ENCODE peak calls at places on chromosomes 12 and 14, in five cellular contexts. U, H, C, Z and F are unnamed samples.

GRCh38 chr14:70425349-70425748 is 8.5 kb upstream of the SYNJ2BP start:
- DNase-seq in C (no peak), Z (no peak), H (no peak), U (no peak), F (no peak)

GRCh38 chr14:76926521-76927251 is 100.5 kb downstream of the LRRC74A start:
- DNase-seq in Z (no peak), U (no peak), H (no peak), C (peak; percentile 66), F (peak; percentile 45)

GRCh38 chr12:112347521-112347920 is 34.7 kb downstream of the HECTD4 start:
- DNase-seq in H (no peak), Z (no peak), U (no peak), C (no peak), F (no peak)

GRCh38 chr12:45930369-45930768 is 60.0 kb downstream of the SCAF11 start:
- DNase-seq in C (no peak), Z (no peak), U (no peak), H (no peak), F (no peak)

GRCh38 chr14:104099096-104100041 is 13.9 kb downstream of the ASPG start:
- DNase-seq in Z (no peak), C (no peak), H (no peak), U (no peak), F (no peak)

GRCh38 chr14:23910081-23910875 is 43.3 kb upstream of the DHRS4 start:
- DNase-seq in U (no peak), Z (peak; percentile 74), C (peak; percentile 8), H (no peak), F (no peak)

GRCh38 chr12:1318327-1319031 is 275.9 kb downstream of the FBXL14 start:
- DNase-seq in H (peak; percentile 52), U (no peak), Z (peak; percentile 41), C (no peak), F (no peak)

GRCh38 chr12:115194448-115194847 is 510.5 kb upstream of the TBX3 start:
- DNase-seq in Z (no peak), U (no peak), C (no peak), H (no peak), F (no peak)

GRCh38 chr14:68549966-68550705 is 242.7 kb downstream of the ZFP36L1 start:
- DNase-seq in C (no peak), Z (no peak), H (no peak), U (no peak), F (no peak)

GRCh38 chr12:93102289-93102688 is 173.2 kb upstream of the EEA1 start:
- DNase-seq in Z (no peak), H (no peak), C (no peak), U (no peak), F (no peak)

GRCh38 chr14:77161011-77161410 is 19.4 kb upstream of the ZDHHC22 start:
- DNase-seq in Z (no peak), H (no peak), U (no peak), C (no peak), F (no peak)

GRCh38 chr14:103260629-103261124 is 73.4 kb upstream of the EIF5 start:
- DNase-seq in H (no peak), Z (peak; percentile 65), U (no peak), C (no peak), F (no peak)

GRCh38 chr12:25585021-25585523 is 32.0 kb upstream of the LMNTD1 start:
- DNase-seq in C (no peak), H (no peak), U (no peak), Z (no peak), F (no peak)

GRCh38 chr12:93766802-93767523 is 89.8 kb downstream of the CRADD start:
- DNase-seq in C (peak; percentile 44), U (no peak), H (no peak), Z (peak; percentile 40), F (no peak)

GRCh38 chr12:102022286-102022685 is 39.5 kb downstream of the WASHC3 start:
- DNase-seq in U (no peak), Z (no peak), C (no peak), H (no peak), F (no peak)

GRCh38 chr12:128829870-128830504 is 6.2 kb upstream of the SLC15A4 start:
- DNase-seq in H (no peak), Z (no peak), C (no peak), U (no peak), F (no peak)

GRCh38 chr12:94560416-94561221 is 89.7 kb downstream of the TMCC3 start:
- DNase-seq in Z (peak; percentile 77), C (peak; percentile 29), H (peak; percentile 36), U (no peak), F (no peak)

GRCh38 chr14:74843653-74844052 is 32.3 kb downstream of the PROX2 start:
- DNase-seq in C (no peak), H (no peak), U (no peak), Z (no peak), F (no peak)

GRCh38 chr12:32483499-32483898 is 84.1 kb downstream of the FGD4 start:
- DNase-seq in H (no peak), Z (no peak), C (no peak), U (no peak), F (no peak)

GRCh38 chr12:126144603-126145002 is 1079.4 kb downstream of the AACS start:
- DNase-seq in Z (no peak), C (no peak), H (no peak), U (no peak), F (no peak)

GRCh38 chr12:27226319-27226984 is 17.6 kb upstream of the STK38L start:
- DNase-seq in U (no peak), C (no peak), H (no peak), Z (peak; percentile 15), F (no peak)

GRCh38 chr12:46363582-46364299 is 8.8 kb downstream of the SLC38A2 start:
- DNase-seq in Z (no peak), U (no peak), C (no peak), H (no peak), F (no peak)

GRCh38 chr14:64779472-64779871 is 75.2 kb downstream of the PLEKHG3 start:
- DNase-seq in C (no peak), U (no peak), Z (no peak), H (no peak), F (no peak)

GRCh38 chr14:62957562-62957961 is 87.7 kb downstream of the KCNH5 start:
- DNase-seq in U (no peak), Z (no peak), H (peak; percentile 32), C (no peak), F (no peak)

GRCh38 chr14:76348898-76349297 is 27.0 kb upstream of the ESRRB start:
- DNase-seq in U (no peak), Z (no peak), C (no peak), H (no peak), F (no peak)

GRCh38 chr12:1501001-1501400 is 93.4 kb downstream of the FBXL14 start:
- DNase-seq in H (no peak), U (no peak), C (no peak), Z (no peak), F (no peak)

GRCh38 chr12:106907411-106907810 is 48.3 kb upstream of the TMEM263 start:
- DNase-seq in Z (no peak), H (no peak), C (no peak), U (no peak), F (no peak)

GRCh38 chr12:40921563-40922163 is 229.4 kb downstream of the CNTN1 start:
- DNase-seq in H (no peak), C (no peak), U (no peak), Z (no peak), F (no peak)

GRCh38 chr14:77681196-77682157 is 26.3 kb downstream of the ALKBH1 start:
- DNase-seq in Z (no peak), H (no peak), C (no peak), U (no peak), F (no peak)

GRCh38 chr12:95721320-95721719 is 69.2 kb downstream of the NTN4 start:
- DNase-seq in C (no peak), Z (no peak), H (no peak), U (no peak), F (no peak)

GRCh38 chr12:95212576-95212975 is 4.7 kb downstream of the FGD6 start:
- DNase-seq in H (no peak), C (no peak), U (no peak), Z (no peak), F (no peak)

GRCh38 chr14:101774006-101774755 is 12.7 kb downstream of the PPP2R5C start:
- DNase-seq in C (no peak), Z (no peak), H (no peak), U (no peak), F (no peak)